ENCODE peak calls at places on chromosomes 7 and 10, in five cellular contexts. Q is nucleus accumbens, I is mucosa of gallbladder, L is NCI-H69, U is neural progenitor cell. A is an unnamed sample.

GRCh38 chr7:83882551-83882950 is 233.6 kb upstream of the SEMA3E start:
- DNase-seq in Q (no peak), I (no peak), L (peak), U (no peak), A (no peak)

GRCh38 chr7:34044319-34044643 is 138.9 kb downstream of the BMPER start:
- DNase-seq in Q (no peak), I (no peak), L (no peak), U (no peak), A (no peak)

GRCh38 chr7:98119257-98119918 is 12.7 kb downstream of the LMTK2 start:
- DNase-seq in Q (no peak), I (no peak), L (peak), U (no peak), A (no peak)

GRCh38 chr7:13457790-13458189 is 531.7 kb downstream of the ETV1 start:
- DNase-seq in Q (peak), I (no peak), L (peak), U (no peak), A (no peak)

GRCh38 chr10:68604441-68604840 is 44.3 kb downstream of the TET1 start:
- DNase-seq in Q (no peak), I (no peak), L (no peak), U (peak), A (no peak)

GRCh38 chr7:95772771-95773581 is 622 bp downstream of the DYNC1I1 start:
- DNase-seq in Q (peak), I (no peak), L (peak), U (peak), A (no peak)

GRCh38 chr7:1045038-1045726 is 836 bp downstream of the GPR146 start:
- DNase-seq in Q (no peak), I (no peak), L (no peak), U (no peak), A (no peak)

GRCh38 chr10:129956902-129957673 is 7.0 kb downstream of the EBF3 start:
- DNase-seq in Q (no peak), I (no peak), L (peak), U (peak), A (no peak)

GRCh38 chr7:94969434-94970084 is 62.2 kb downstream of the PPP1R9A start:
- DNase-seq in Q (no peak), I (peak), L (peak), U (peak), A (no peak)

GRCh38 chr7:34821965-34822558 is 164.0 kb downstream of the NPSR1 start:
- DNase-seq in Q (no peak), I (no peak), L (no peak), U (no peak), A (no peak)

GRCh38 chr10:106577266-106577665 is 587.2 kb downstream of the SORCS1 start:
- DNase-seq in Q (no peak), I (no peak), L (peak), U (peak), A (no peak)

GRCh38 chr7:101195884-101196283 is 5.0 kb downstream of the MOGAT3 start:
- DNase-seq in Q (no peak), I (no peak), L (no peak), U (no peak), A (no peak)

GRCh38 chr10:17504547-17505245 is 50.3 kb upstream of the ST8SIA6 start:
- DNase-seq in Q (no peak), I (no peak), L (no peak), U (no peak), A (no peak)

GRCh38 chr7:57404343-57404966 is 45.5 kb upstream of the ZNF716 start:
- DNase-seq in Q (peak), I (peak), L (no peak), U (no peak), A (no peak)

GRCh38 chr10:86219271-86219670 is 147.3 kb downstream of the GRID1 start:
- DNase-seq in Q (no peak), I (no peak), L (no peak), U (no peak), A (no peak)

GRCh38 chr7:37208528-37208927 is 240.1 kb downstream of the ELMO1 start:
- DNase-seq in Q (peak), I (peak), L (peak), U (peak), A (peak)

GRCh38 chr10:43640603-43641002 is 8.1 kb downstream of the ZNF32 start:
- DNase-seq in Q (no peak), I (no peak), L (no peak), U (no peak), A (no peak)

GRCh38 chr7:22110227-22110839 is 164.6 kb upstream of the CDCA7L start:
- DNase-seq in Q (peak), I (peak), L (peak), U (peak), A (peak)

GRCh38 chr7:133977409-133978274 is 149.5 kb upstream of the LRGUK start:
- DNase-seq in Q (no peak), I (no peak), L (peak), U (no peak), A (no peak)

GRCh38 chr7:58086461-58086860 is 636.5 kb downstream of the ZNF716 start:
- DNase-seq in Q (no peak), I (no peak), L (no peak), U (no peak), A (no peak)